ENCODE peak calls at places on chromosomes 4 and X, in five cellular contexts. I is H1, Q is H9, V is mesenchymal stem cell, R is neuronal stem cell. B is an unnamed sample. For H3K27me3, the result is how much of the 10 kb centered on the place peaks cover.

GRCh38 chr4:30836231-30836630 is 116.1 kb downstream of the PCDH7 start:
- DNase-seq in I (no peak), Q (no peak), V (no peak), R (no peak), B (no peak)

GRCh38 chr4:182242793-182243192 is 409 bp upstream of the TENM3 start:
- DNase-seq in I (no peak), Q (no peak), V (peak), R (no peak), B (peak)

GRCh38 chrX:134764202-134764785 is 106.0 kb upstream of the PLAC1 start:
- DNase-seq in I (no peak), Q (no peak), V (peak), R (no peak), B (peak)

GRCh38 chrX:10280061-10280460 is 123.3 kb downstream of the CLCN4 start:
- DNase-seq in I (no peak), Q (no peak), V (no peak), R (no peak), B (no peak)

GRCh38 chr4:146654976-146655761 is 16.5 kb downstream of the POU4F2 start:
- DNase-seq in I (no peak), Q (peak), V (peak), R (peak), B (peak)

GRCh38 chr4:152462047-152462446 is 73.8 kb downstream of the FBXW7 start:
- DNase-seq in I (no peak), Q (no peak), V (no peak), R (no peak), B (no peak)

GRCh38 chrX:84729809-84730208 is 227.6 kb upstream of the HDX start:
- DNase-seq in I (no peak), Q (peak), V (peak), R (peak), B (peak)

GRCh38 chr4:85883180-85883579 is 408.2 kb downstream of the ARHGAP24 start:
- DNase-seq in I (no peak), Q (no peak), V (no peak), R (no peak), B (no peak)

GRCh38 chrX:134512566-134512965 is 52.6 kb downstream of the HPRT1 start:
- DNase-seq in I (no peak), Q (no peak), V (peak), R (no peak), B (peak)

GRCh38 chr4:114927881-114928280 is 185.5 kb downstream of the NDST4 start:
- DNase-seq in I (no peak), Q (no peak), V (no peak), R (no peak), B (no peak)

GRCh38 chr4:151147000-151147399 is 47.6 kb downstream of the RPS3A start:
- DNase-seq in I (no peak), Q (no peak), V (peak), R (no peak), B (no peak)

GRCh38 chr4:102295153-102295862 is 50.0 kb downstream of the SLC39A8 start:
- DNase-seq in I (no peak), Q (no peak), V (no peak), R (no peak), B (peak)

GRCh38 chr4:120902925-120903324 is 19.6 kb downstream of the PRDM5 start:
- DNase-seq in I (no peak), Q (no peak), V (no peak), R (no peak), B (no peak)

GRCh38 chr4:166324321-166324720 is 451.3 kb downstream of the TLL1 start:
- DNase-seq in I (no peak), Q (peak), V (peak), R (peak), B (peak)

GRCh38 chrX:10702031-10702430 is 81.6 kb upstream of the MID1 start:
- DNase-seq in I (no peak), Q (no peak), V (no peak), R (no peak), B (no peak)

GRCh38 chr4:89175611-89176010 is 64.3 kb downstream of the TIGD2 start:
- DNase-seq in I (no peak), Q (no peak), V (no peak), R (no peak), B (no peak)

GRCh38 chrX:153474718-153475117 is 4.3 kb upstream of the HAUS7 start:
- DNase-seq in I (no peak), Q (no peak), V (peak), R (no peak), B (peak)

GRCh38 chrX:143017272-143017671 is 8.5 kb upstream of the SPANXN4 start:
- DNase-seq in I (no peak), Q (no peak), V (no peak), R (no peak), B (no peak)

GRCh38 chr4:101357751-101358150 is 10.4 kb upstream of the PPP3CA start:
- DNase-seq in I (no peak), Q (no peak), V (peak), R (no peak), B (no peak)

GRCh38 chr4:76811604-76812412 is 86.1 kb downstream of the SOWAHB start:
- DNase-seq in I (no peak), Q (peak), V (peak), R (no peak), B (no peak)

GRCh38 chr4:78379040-78379439 is 172.5 kb upstream of the ANXA3 start:
- DNase-seq in I (no peak), Q (no peak), V (no peak), R (no peak), B (no peak)

GRCh38 chrX:24241822-24242648 is 71.8 kb downstream of the SUPT20HL2 start:
- DNase-seq in I (no peak), Q (no peak), V (peak), R (no peak), B (peak)

GRCh38 chrX:40151211-40152172 is 53.7 kb upstream of the BCOR start:
- DNase-seq in I (no peak), Q (peak), V (peak), R (no peak), B (no peak)

GRCh38 chr4:74311696-74312313 is 3.5 kb downstream of the EPGN start:
- DNase-seq in I (no peak), Q (no peak), V (peak), R (peak), B (peak)

GRCh38 chrX:13898084-13898483 is 81.2 kb upstream of the GPM6B start:
- DNase-seq in I (no peak), Q (no peak), V (peak), R (no peak), B (peak)

GRCh38 chr4:41692717-41693345 is 55.7 kb downstream of the PHOX2B start:
- DNase-seq in I (peak), Q (peak), V (peak), R (peak), B (peak)

GRCh38 chr4:187103351-187103750 is 379.7 kb upstream of the FAT1 start:
- DNase-seq in I (no peak), Q (no peak), V (no peak), R (no peak), B (no peak)

GRCh38 chr4:131426023-131426758 is 1722.9 kb upstream of the PCDH10 start:
- DNase-seq in I (no peak), Q (no peak), V (no peak), R (no peak), B (no peak)

GRCh38 chrX:106300239-106300638 is 132.1 kb downstream of the PWWP3B start:
- DNase-seq in I (no peak), Q (no peak), V (no peak), R (no peak), B (peak)

GRCh38 chrX:46577116-46578005 is 3.8 kb downstream of the CHST7 start:
- DNase-seq in I (no peak), Q (no peak), V (peak), R (no peak), B (no peak)

GRCh38 chrX:22999696-23000223 is at the start of gene DDX53:
- DNase-seq in I (no peak), Q (peak), V (no peak), R (no peak), B (no peak)

GRCh38 chr4:123856689-123857545 is 460.3 kb downstream of the SPRY1 start:
- DNase-seq in I (peak), Q (peak), V (peak), R (peak), B (peak)

GRCh38 chr4:166064706-166065105 is 191.7 kb downstream of the TLL1 start:
- DNase-seq in I (no peak), Q (no peak), V (no peak), R (no peak), B (peak)

GRCh38 chr4:78956979-78957378 is 17.7 kb upstream of the PAQR3 start:
- DNase-seq in I (no peak), Q (no peak), V (no peak), R (no peak), B (no peak)

DNA sequence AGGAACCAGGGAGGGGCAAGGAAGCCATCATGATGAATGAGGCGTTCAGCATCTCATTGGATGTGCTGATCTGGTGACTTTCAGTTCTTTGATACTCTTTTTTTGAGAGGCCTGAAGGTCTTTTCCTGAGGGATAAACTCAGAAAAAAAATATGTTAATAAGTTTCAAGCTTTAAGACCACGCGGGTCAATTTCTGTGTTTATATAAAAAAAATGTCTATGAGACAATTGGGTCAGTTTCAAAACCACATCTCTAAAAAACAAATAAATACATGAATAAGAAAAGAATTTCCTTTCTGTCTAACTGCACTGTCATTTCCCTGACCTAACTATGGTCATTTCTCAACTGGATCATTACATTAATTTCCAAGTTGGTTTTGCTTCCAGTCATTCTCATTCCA is 62.6 kb downstream of the TRIML1 start:
- DNase-seq in I (no peak), Q (no peak), V (no peak), R (no peak), B (no peak)
- H2AK5ac ChIP-seq in I (no peak), Q (no peak), V (no peak), R (no peak), B (no peak)

GRCh38 chrX:32447640-32448039 is 763.7 kb downstream of the DMD start:
- DNase-seq in I (no peak), Q (no peak), V (no peak), R (no peak), B (no peak)

GRCh38 chrX:32448945-32449344 is 762.4 kb downstream of the DMD start:
- DNase-seq in I (no peak), Q (no peak), V (no peak), R (no peak), B (no peak)

GRCh38 chrX:32443841-32444240 is 767.5 kb downstream of the DMD start:
- DNase-seq in I (no peak), Q (no peak), V (no peak), R (no peak), B (no peak)

GRCh38 chrX:32451954-32452518 is 759.3 kb downstream of the DMD start:
- DNase-seq in I (no peak), Q (no peak), V (no peak), R (no peak), B (no peak)

GRCh38 chrX:32448320-32448719 is 763.0 kb downstream of the DMD start:
- DNase-seq in I (no peak), Q (no peak), V (peak), R (no peak), B (no peak)
- H3K27me3 ChIP-seq in I (under half), Q (under half), V (under half), R (under half), B (under half)

GRCh38 chr4:109155682-109156243 is 146.7 kb downstream of the COL25A1 start:
- DNase-seq in I (no peak), Q (no peak), V (peak), R (peak), B (no peak)
- H2BK12ac ChIP-seq in I (no peak), Q (no peak), V (no peak), R (no peak), B (no peak)

GRCh38 chr4:13872145-13872544 is 244.6 kb upstream of the BOD1L1 start:
- DNase-seq in I (no peak), Q (no peak), V (no peak), R (no peak), B (no peak)

GRCh38 chr4:13865871-13866669 is 238.5 kb upstream of the BOD1L1 start:
- DNase-seq in I (no peak), Q (no peak), V (peak), R (no peak), B (no peak)

GRCh38 chr4:13866881-13867280 is 239.4 kb upstream of the BOD1L1 start:
- DNase-seq in I (no peak), Q (no peak), V (no peak), R (no peak), B (no peak)
- H2AK5ac ChIP-seq in I (no peak), Q (no peak), V (no peak), R (no peak), B (no peak)

DNA sequence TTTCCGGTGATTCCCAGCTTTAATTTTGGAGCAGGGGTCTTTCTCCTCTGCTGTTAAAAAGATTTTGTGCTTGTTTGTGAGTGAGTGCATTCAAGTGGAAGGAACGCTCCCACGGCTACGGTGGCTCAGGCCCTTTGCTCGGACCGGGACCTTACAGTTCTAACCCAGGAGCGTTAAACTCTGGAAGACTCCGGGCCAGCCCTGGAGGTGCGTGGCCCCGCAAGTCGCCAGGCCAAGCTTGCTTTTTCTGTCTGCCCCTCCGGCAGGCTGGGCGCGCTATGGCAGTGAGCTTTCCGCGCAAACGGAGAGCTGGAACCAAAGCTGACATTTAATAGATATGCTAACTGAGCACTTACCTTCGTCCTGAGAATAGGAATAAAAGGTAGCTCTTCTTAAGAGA is 18.3 kb upstream of the PITX2 start:
- DNase-seq in I (no peak), Q (peak), V (no peak), R (no peak), B (no peak)
- H3K27me3 ChIP-seq in I (under half), Q (under half), V (under half), R (under half), B (half or more)

B was measured in trophoblast cell.